ENCODE peak calls at places on chromosomes 3 and 15, in four cellular contexts. T, B, G and E are unnamed samples.

GRCh38 chr15:64865998-64866520 is 24.3 kb downstream of the PLEKHO2 start:
- DNase-seq in T (no peak), G (no peak), B (peak), E (no peak)

GRCh38 chr3:182925330-182925943 is 54.9 kb downstream of the DCUN1D1 start:
- DNase-seq in B (peak), T (no peak), G (no peak), E (no peak)

GRCh38 chr3:157078131-157078835 is 81.7 kb downstream of the CCNL1 start:
- DNase-seq in T (no peak), B (no peak), G (no peak), E (no peak)

GRCh38 chr15:48191574-48192225 is at the start of gene CTXN2:
- DNase-seq in T (no peak), B (no peak), G (no peak), E (no peak)

GRCh38 chr15:90004671-90005070 is 3.5 kb downstream of the ZNF710 start:
- DNase-seq in B (peak), G (no peak), T (no peak), E (peak)

GRCh38 chr3:109952924-109953323 is 615.6 kb upstream of the DPPA4 start:
- DNase-seq in B (no peak), G (no peak), T (no peak), E (no peak)

GRCh38 chr3:140842984-140843649 is 98.5 kb upstream of the SLC25A36 start:
- DNase-seq in B (no peak), T (no peak), G (no peak), E (no peak)

GRCh38 chr15:33008284-33009011 is 186.1 kb downstream of the FMN1 start:
- DNase-seq in B (peak), G (no peak), T (no peak), E (no peak)

GRCh38 chr3:134093906-134094305 is 64.2 kb upstream of the SLCO2A1 start:
- DNase-seq in B (no peak), G (no peak), T (no peak), E (no peak)

GRCh38 chr3:51980253-51980652 is 3.1 kb upstream of the ACY1 start:
- DNase-seq in T (no peak), B (no peak), G (no peak), E (no peak)

GRCh38 chr3:159881828-159882309 is 106.8 kb upstream of the IL12A start:
- DNase-seq in G (no peak), B (no peak), T (no peak), E (no peak)

GRCh38 chr3:42502429-42503250 is at the start of gene VIPR1:
- DNase-seq in G (peak), B (no peak), T (peak), E (peak)

GRCh38 chr3:9912294-9912935 is 4.5 kb upstream of the IL17RC start:
- DNase-seq in G (no peak), B (peak), T (no peak), E (no peak)

GRCh38 chr15:84736375-84736774 is 12.0 kb upstream of the ZNF592 start:
- DNase-seq in G (peak), T (no peak), B (no peak), E (peak)

GRCh38 chr3:134231131-134231530 is 19.5 kb downstream of the RYK start:
- DNase-seq in G (no peak), B (no peak), T (no peak), E (no peak)

GRCh38 chr3:60708191-60708975 is 542.9 kb downstream of the FHIT start:
- DNase-seq in T (no peak), G (no peak), B (no peak), E (no peak)

GRCh38 chr3:48430359-48431101 is 644 bp upstream of the PLXNB1 start:
- DNase-seq in B (no peak), T (no peak), G (no peak), E (no peak)

GRCh38 chr3:165883866-165884478 is 46.7 kb upstream of the BCHE start:
- DNase-seq in G (no peak), T (no peak), B (no peak), E (no peak)

GRCh38 chr3:34260266-34260990 is 462.0 kb downstream of the PDCD6IP start:
- DNase-seq in G (no peak), T (peak), B (no peak), E (peak)

GRCh38 chr15:92091155-92091734 is 237.7 kb downstream of the SLCO3A1 start:
- DNase-seq in G (no peak), T (peak), B (no peak), E (no peak)

GRCh38 chr15:58549013-58549779 is 117.4 kb downstream of the LIPC start:
- DNase-seq in T (no peak), G (no peak), B (peak), E (no peak)

GRCh38 chr3:160401301-160402095 is 2.0 kb downstream of the SMC4 start:
- DNase-seq in T (peak), B (peak), G (no peak), E (no peak)

GRCh38 chr15:58321034-58321433 is 110.8 kb upstream of the LIPC start:
- DNase-seq in G (no peak), T (no peak), B (no peak), E (no peak)

GRCh38 chr3:126102530-126102951 is 18.6 kb upstream of the SLC41A3 start:
- DNase-seq in B (no peak), G (no peak), T (no peak), E (no peak)

GRCh38 chr3:85838921-85839320 is 880.1 kb downstream of the CADM2 start:
- DNase-seq in B (no peak), T (no peak), G (no peak), E (no peak)

GRCh38 chr15:68333775-68334470 is 56.4 kb downstream of the FEM1B start:
- DNase-seq in B (no peak), T (no peak), G (no peak), E (no peak)

GRCh38 chr3:156036258-156037053 is 83.9 kb upstream of the KCNAB1 start:
- DNase-seq in B (no peak), T (no peak), G (no peak), E (no peak)

GRCh38 chr15:37079726-37080125 is 20.6 kb downstream of the MEIS2 start:
- DNase-seq in G (no peak), T (no peak), B (no peak), E (no peak)

GRCh38 chr15:76203346-76203745 is 107.9 kb downstream of the ETFA start:
- DNase-seq in G (no peak), B (no peak), T (no peak), E (no peak)